ENCODE peak calls at places on chromosomes 5 and 9, in ten cellular contexts. P is tibial nerve; D is CD4-positive, alpha-beta memory T cell; Y is aorta; I is HCT116; Q is uterus; A is adrenal gland; J is tibial artery; O is suprapubic skin; E is SK-N-SH. M is an unnamed sample.
A peak's percentile ranks its signal among the peaks of the same experiment; 100 is the strongest.

GRCh38 chr9:73042155-73042554 is 89.3 kb upstream of the ALDH1A1 start:
- DNase-seq in D (no peak), I (no peak), Q (no peak), P (no peak), Y (no peak), A (no peak), E (no peak), J (no peak), O (no peak), M (no peak)

GRCh38 chr9:130128251-130128650 is 44.0 kb upstream of the NCS1 start:
- DNase-seq in I (no peak), O (no peak), J (no peak), D (peak; percentile 92), A (no peak), Y (no peak), Q (no peak), P (no peak), E (no peak), M (no peak)

GRCh38 chr5:61332891-61333350 is 863 bp downstream of the ZSWIM6 start:
- DNase-seq in I (no peak), J (peak; percentile 81), Y (peak; percentile 81), P (peak; percentile 26), D (peak; percentile 57), Q (peak; percentile 44), O (peak; percentile 76), E (peak; percentile 76), A (peak; percentile 83), M (peak; percentile 61)

GRCh38 chr5:127826011-127826410 is 122.8 kb downstream of the CCDC192 start:
- DNase-seq in P (no peak), E (no peak), O (no peak), Y (no peak), Q (no peak), A (no peak), D (no peak), J (no peak), I (no peak), M (no peak)

GRCh38 chr5:139848508-139849100 is 53.0 kb downstream of the PSD2 start:
- DNase-seq in Q (peak; percentile 21), E (no peak), J (peak; percentile 69), O (peak; percentile 75), P (no peak), I (no peak), A (peak; percentile 24), Y (peak; percentile 64), D (peak; percentile 52), M (no peak)

GRCh38 chr5:31137676-31138075 is 55.8 kb upstream of the CDH6 start:
- DNase-seq in P (no peak), D (no peak), A (no peak), O (no peak), Y (no peak), E (no peak), I (no peak), J (no peak), Q (no peak), M (no peak)

GRCh38 chr9:127809562-127810377 is 7.1 kb downstream of the FPGS start:
- DNase-seq in J (no peak), P (no peak), E (peak; percentile 89), Y (no peak), O (no peak), A (no peak), I (no peak), Q (no peak), D (no peak), M (no peak)

GRCh38 chr5:154485850-154486426 is 7.9 kb upstream of the HAND1 start:
- DNase-seq in Q (no peak), J (no peak), A (no peak), D (no peak), O (peak; percentile 18), E (peak; percentile 63), P (no peak), I (no peak), Y (no peak), M (no peak)

GRCh38 chr5:142432961-142433360 is 108.1 kb upstream of the SPRY4 start:
- DNase-seq in P (no peak), J (no peak), I (no peak), D (peak; percentile 89), O (no peak), E (no peak), Q (no peak), Y (no peak), A (no peak), M (no peak)

GRCh38 chr9:102101723-102102122 is 363.3 kb upstream of the GRIN3A start:
- DNase-seq in E (no peak), P (no peak), D (no peak), Q (no peak), Y (no peak), I (no peak), J (no peak), O (no peak), A (no peak), M (no peak)

GRCh38 chr5:87412417-87413115 is at the start of gene CCNH:
- DNase-seq in A (peak; percentile 99), O (peak; percentile 99), Q (peak; percentile 99), I (peak; percentile 96), P (peak; percentile 97), Y (peak; percentile 99), E (peak; percentile 86), J (peak; percentile 99), D (peak; percentile 97), M (peak; percentile 99)

GRCh38 chr5:32223972-32224608 is 50.0 kb upstream of the GOLPH3 start:
- DNase-seq in O (no peak), A (peak; percentile 36), E (no peak), J (no peak), Y (no peak), Q (no peak), P (no peak), I (peak; percentile 24), D (no peak), M (no peak)

DNA sequence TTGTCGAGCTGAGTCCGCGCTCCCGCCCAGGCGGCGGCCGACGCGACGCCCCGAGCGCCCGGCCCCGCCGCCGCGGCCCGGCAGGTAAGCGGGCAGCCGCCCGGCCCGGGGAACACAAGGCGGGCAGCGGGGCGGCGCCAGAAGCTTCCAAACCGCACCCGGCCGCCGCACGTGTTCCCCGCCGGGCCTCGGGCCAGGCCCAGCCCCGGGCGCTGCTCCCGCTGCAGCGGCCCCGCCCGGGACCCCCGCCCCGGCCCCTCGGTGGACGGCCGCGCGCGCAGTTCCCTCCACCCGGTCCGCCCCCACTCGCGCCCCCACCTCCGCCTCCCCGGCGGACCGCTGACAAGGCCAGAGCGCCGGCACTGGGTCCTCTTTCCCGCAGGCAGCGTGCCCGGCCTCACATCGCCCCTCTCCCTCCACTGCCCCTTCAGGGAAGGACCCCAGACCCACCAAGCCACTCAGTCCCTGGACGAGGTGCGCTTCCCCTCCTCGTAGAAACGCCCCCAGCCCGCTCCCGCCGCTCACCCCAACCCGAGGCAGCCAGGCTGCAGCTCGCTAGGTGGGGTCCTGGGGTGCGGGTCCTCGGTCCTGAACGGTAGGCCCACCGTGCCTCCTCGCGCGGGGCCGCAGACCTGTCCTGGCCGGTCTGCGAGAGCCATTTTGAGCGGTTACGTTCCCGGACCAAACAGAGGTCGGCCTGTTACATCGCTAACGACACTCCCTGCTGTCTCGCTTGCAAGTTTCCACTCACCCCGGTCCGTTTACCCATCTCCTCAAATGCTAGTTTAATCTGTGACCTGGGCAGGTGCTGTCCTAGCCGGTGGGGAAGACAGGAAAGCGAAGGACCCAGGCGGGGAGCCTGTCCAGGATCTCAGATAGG is 475 bp downstream of the WDR5 start:
- DNase-seq in A (no peak), P (no peak), Q (peak; percentile 26), O (no peak), Y (no peak), E (no peak), I (no peak), D (peak; percentile 46), J (no peak), M (no peak)
- H3K4me1 ChIP-seq in A (peaks cover 26% of the 10 kb centered on the region), P (no peaks in the 10 kb centered on the region), Q (no peaks in the 10 kb centered on the region), O (peaks cover 52% of the 10 kb centered on the region), Y (no peaks in the 10 kb centered on the region), E (peaks cover 9% of the 10 kb centered on the region), I (peaks cover 10% of the 10 kb centered on the region), D (peaks cover 39% of the 10 kb centered on the region), J (peaks cover 33% of the 10 kb centered on the region), M (peaks cover 37% of the 10 kb centered on the region)

GRCh38 chr9:105307731-105308130 is 63.3 kb downstream of the SLC44A1 start:
- DNase-seq in J (no peak), A (no peak), E (no peak), O (no peak), I (no peak), D (no peak), Y (no peak), P (no peak), Q (no peak), M (no peak)
- H3K27ac ChIP-seq in J (no peak overlapping the region), A (no peak overlapping the region), E (no peak overlapping the region), O (no peak overlapping the region), I (no peak overlapping the region), D (no peak overlapping the region), Y (no peak overlapping the region), P (no peak overlapping the region), Q (no peak overlapping the region), M (no peak overlapping the region)

DNA sequence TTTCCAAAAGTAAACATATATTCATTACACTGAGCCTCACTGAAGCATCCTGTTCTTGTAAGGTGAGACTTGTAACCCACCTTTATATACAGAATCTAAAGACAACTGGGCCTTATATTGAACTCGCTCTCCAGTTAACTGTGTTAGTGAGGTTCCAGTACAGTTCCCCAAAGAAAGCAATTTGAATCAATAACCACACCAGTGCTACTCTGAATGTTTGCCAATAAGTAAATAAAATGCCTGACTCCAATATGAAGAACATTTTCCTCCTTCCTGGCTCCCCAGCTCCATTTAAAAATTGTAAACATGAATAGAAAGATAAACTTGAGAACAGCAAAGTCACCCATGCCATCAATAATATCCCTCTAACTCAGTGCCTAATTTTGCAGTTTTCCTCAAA is 50.1 kb downstream of the FBXW11 start:
- DNase-seq in Q (no peak), P (no peak), D (no peak), E (no peak), A (no peak), J (no peak), Y (no peak), O (no peak), I (no peak), M (no peak)
- H3K4me1 ChIP-seq in Q (peaks cover 6% of the 10 kb centered on the region), P (no peaks in the 10 kb centered on the region), D (peaks cover 35% of the 10 kb centered on the region), E (peaks cover 25% of the 10 kb centered on the region), A (peaks cover 39% of the 10 kb centered on the region), J (peaks cover 20% of the 10 kb centered on the region), Y (peaks cover 6% of the 10 kb centered on the region), O (peaks cover 55% of the 10 kb centered on the region), I (peaks cover 46% of the 10 kb centered on the region), M (peaks cover 42% of the 10 kb centered on the region)

GRCh38 chr5:150164640-150165039 is 1.9 kb upstream of the CDX1 start:
- DNase-seq in I (no peak), O (no peak), Q (no peak), E (no peak), Y (no peak), P (no peak), A (no peak), D (no peak), J (no peak), M (no peak)
- H3K27ac ChIP-seq in I (no peak overlapping the region), O (peak overlapping the region; percentile 76), Q (peak overlapping the region; percentile 74), E (no peak overlapping the region), Y (no peak overlapping the region), P (no peak overlapping the region), A (no peak overlapping the region), D (no peak overlapping the region), J (peak overlapping the region; percentile 63), M (peak overlapping the region; percentile 72)

GRCh38 chr9:32376295-32376694 is 8.1 kb upstream of the ACO1 start:
- DNase-seq in D (no peak), A (no peak), J (no peak), P (no peak), Y (no peak), E (no peak), I (no peak), O (no peak), Q (no peak), M (no peak)
- H3K4me1 ChIP-seq in D (peaks cover 9% of the 10 kb centered on the region), A (no peaks in the 10 kb centered on the region), J (no peaks in the 10 kb centered on the region), P (no peaks in the 10 kb centered on the region), Y (no peaks in the 10 kb centered on the region), E (peaks cover 4% of the 10 kb centered on the region), I (no peaks in the 10 kb centered on the region), O (peaks cover 6% of the 10 kb centered on the region), Q (no peaks in the 10 kb centered on the region), M (no peaks in the 10 kb centered on the region)

M was measured in heart left ventricle.